ENCODE peak calls at places on chromosomes 5 and 9, in seven cellular contexts. V is GM12865, A is WERI-Rb-1, P is heart right ventricle, K is astrocyte, L is epithelial cell of proximal tubule, Z is cardiac muscle cell. D is an unnamed sample.
A peak's percentile ranks its signal among the peaks of the same experiment; 100 is the strongest.

GRCh38 chr5:62555930-62556329 is 22.7 kb upstream of the LRRC70 start:
- DNase-seq in L (no peak), A (no peak), K (no peak), P (no peak), Z (no peak), V (no peak), D (no peak)

GRCh38 chr9:129823163-129823933 is 588 bp downstream of the TOR1A start:
- DNase-seq in L (no peak), V (peak; percentile 65), K (peak; percentile 29), A (peak; percentile 64), P (no peak), Z (peak; percentile 9), D (no peak)

GRCh38 chr5:175847503-175847902 is 23.9 kb upstream of the CPLX2 start:
- DNase-seq in V (peak; percentile 19), P (no peak), K (no peak), A (peak; percentile 67), Z (peak; percentile 5), L (no peak), D (no peak)

GRCh38 chr5:119355636-119356383 is at the start of gene TNFAIP8:
- DNase-seq in P (peak; percentile 60), L (no peak), V (peak; percentile 87), A (no peak), K (peak; percentile 58), Z (peak; percentile 66), D (no peak)

GRCh38 chr9:105295986-105296385 is 51.5 kb downstream of the SLC44A1 start:
- DNase-seq in V (no peak), L (no peak), P (no peak), A (no peak), Z (no peak), K (no peak), D (no peak)

GRCh38 chr5:72378636-72379289 is 58.6 kb downstream of the PTCD2 start:
- DNase-seq in V (no peak), K (peak; percentile 79), Z (no peak), P (no peak), A (no peak), L (peak; percentile 74), D (peak; percentile 68)

GRCh38 chr5:137097203-137097602 is 401.9 kb downstream of the SPOCK1 start:
- DNase-seq in P (no peak), K (no peak), V (no peak), L (no peak), A (no peak), Z (no peak), D (no peak)

GRCh38 chr5:2755811-2756210 is 4.3 kb upstream of the IRX2 start:
- DNase-seq in Z (peak; percentile 30), K (no peak), L (no peak), A (no peak), V (no peak), P (no peak), D (no peak)

GRCh38 chr5:73957397-73958001 is 331.5 kb downstream of the ARHGEF28 start:
- DNase-seq in Z (no peak), A (no peak), V (no peak), K (peak; percentile 49), P (no peak), L (no peak), D (no peak)

GRCh38 chr5:63959177-63959982 is 2.9 kb downstream of the HTR1A start:
- DNase-seq in V (no peak), K (no peak), L (no peak), A (peak; percentile 92), P (no peak), Z (peak; percentile 90), D (no peak)

GRCh38 chr9:107307331-107307730 is 24.3 kb downstream of the RAD23B start:
- DNase-seq in L (no peak), Z (no peak), P (no peak), V (no peak), K (no peak), A (no peak), D (no peak)

GRCh38 chr9:33162721-33163311 is 4.3 kb downstream of the B4GALT1 start:
- DNase-seq in Z (no peak), K (peak; percentile 54), V (no peak), L (no peak), P (no peak), A (no peak), D (no peak)

GRCh38 chr9:133833388-133834025 is 95.4 kb upstream of the SARDH start:
- DNase-seq in Z (no peak), A (no peak), P (no peak), V (no peak), L (no peak), K (no peak), D (no peak)

GRCh38 chr5:38712416-38712815 is 133.4 kb upstream of the OSMR start:
- DNase-seq in V (no peak), L (no peak), A (no peak), P (no peak), Z (no peak), K (no peak), D (no peak)

GRCh38 chr5:15183520-15183919 is 311.9 kb upstream of the ANKH start:
- DNase-seq in P (no peak), L (no peak), V (no peak), Z (peak; percentile 1), K (no peak), A (peak; percentile 50), D (no peak)

GRCh38 chr5:60494635-60495034 is 205.3 kb downstream of the DEPDC1B start:
- DNase-seq in V (peak; percentile 54), L (no peak), Z (no peak), A (no peak), P (no peak), K (no peak), D (no peak)

GRCh38 chr5:145350501-145350900 is 484.6 kb downstream of the PRELID2 start:
- DNase-seq in Z (no peak), K (peak; percentile 89), P (no peak), V (no peak), A (no peak), L (no peak), D (peak; percentile 34)

GRCh38 chr9:127521919-127522304 is 70.6 kb downstream of the LRSAM1 start:
- DNase-seq in A (no peak), L (no peak), P (peak; percentile 63), K (no peak), Z (no peak), V (no peak), D (no peak)

GRCh38 chr9:78406146-78406545 is 109.2 kb downstream of the PSAT1 start:
- DNase-seq in V (no peak), L (no peak), P (no peak), K (peak; percentile 39), A (no peak), Z (no peak), D (no peak)

GRCh38 chr9:70987986-70988385 is 133.4 kb downstream of the TRPM3 start:
- DNase-seq in V (no peak), K (peak; percentile 64), L (no peak), P (no peak), A (no peak), Z (no peak), D (no peak)

GRCh38 chr9:3434594-3434993 is 91.2 kb downstream of the RFX3 start:
- DNase-seq in V (no peak), L (peak; percentile 47), A (no peak), P (no peak), K (no peak), Z (no peak), D (no peak)

GRCh38 chr5:7886849-7887460 is 18.0 kb downstream of the MTRR start:
- DNase-seq in V (peak; percentile 29), A (no peak), L (no peak), Z (peak; percentile 38), K (peak; percentile 44), P (no peak), D (no peak)

GRCh38 chr5:72607381-72607780 is 100.2 kb upstream of the ZNF366 start:
- DNase-seq in Z (no peak), P (no peak), K (no peak), V (no peak), L (no peak), A (no peak), D (no peak)

DNA sequence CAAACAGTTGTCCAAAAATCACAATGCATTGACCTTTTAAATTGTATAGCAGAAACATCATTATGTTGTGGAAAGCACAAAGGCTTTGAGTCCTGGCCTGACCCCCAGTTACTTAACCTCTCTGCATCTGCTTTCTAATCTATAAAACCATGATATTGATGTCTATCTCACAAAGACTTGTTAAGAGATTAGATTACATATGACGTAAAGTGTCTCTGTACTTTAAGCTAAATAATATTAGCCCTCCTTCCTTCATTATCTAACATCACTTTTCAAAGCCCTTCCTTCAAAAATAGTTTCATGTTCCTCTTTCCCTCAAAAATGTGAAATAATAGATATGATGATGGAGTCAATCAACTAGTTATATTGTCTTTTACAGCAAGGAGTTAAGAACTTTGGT is 3.4 kb downstream of the ADAMTS6 start:
- DNase-seq in Z (no peak), V (no peak), L (no peak), P (no peak), K (no peak), A (no peak), D (no peak)
- H3K4me3 ChIP-seq in Z (no peak overlapping the region), V (no peak overlapping the region), L (no peak overlapping the region), P (no peak overlapping the region), K (peak overlapping the region; percentile 95), A (no peak overlapping the region), D (no peak overlapping the region)

DNA sequence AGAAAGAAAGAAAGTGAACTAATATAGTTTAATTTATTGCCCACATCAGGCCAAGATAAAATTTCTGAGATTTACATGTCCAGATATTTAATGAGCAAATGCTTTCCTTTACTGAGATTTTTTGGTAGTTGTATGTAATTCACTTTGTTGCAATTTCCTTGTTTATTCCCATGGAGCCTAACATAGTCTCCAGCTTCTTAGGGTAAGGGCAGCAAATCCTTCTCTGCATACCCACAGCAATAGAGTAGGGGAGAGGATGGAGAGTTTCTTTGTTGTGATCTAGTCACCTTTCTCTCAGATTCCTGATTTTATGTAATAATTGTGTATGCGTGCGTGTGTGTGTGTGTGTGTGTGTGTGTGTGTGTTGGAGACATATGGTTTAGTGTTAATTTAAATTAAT is 51.6 kb upstream of the DPYSL3 start:
- DNase-seq in L (no peak), V (no peak), P (no peak), K (no peak), Z (no peak), A (no peak), D (no peak)
- H3K4me3 ChIP-seq in L (no peak overlapping the region), V (no peak overlapping the region), P (no peak overlapping the region), K (no peak overlapping the region), Z (no peak overlapping the region), A (no peak overlapping the region), D (no peak overlapping the region)

GRCh38 chr5:115599502-115599901 is 2.8 kb downstream of the TICAM2 start:
- DNase-seq in Z (no peak), P (no peak), L (no peak), K (peak; percentile 23), A (no peak), V (peak; percentile 53), D (peak; percentile 10)

GRCh38 chr5:115601709-115602584 is at the start of gene TICAM2:
- DNase-seq in V (peak; percentile 90), K (peak; percentile 75), P (peak; percentile 65), A (peak; percentile 68), L (no peak), Z (peak; percentile 15), D (no peak)

GRCh38 chr5:115599924-115600323 is 2.4 kb downstream of the TICAM2 start:
- DNase-seq in P (no peak), Z (no peak), A (no peak), K (peak; percentile 25), V (no peak), L (no peak), D (no peak)

GRCh38 chr5:115602585-115603125 is 376 bp upstream of the TICAM2 start:
- DNase-seq in L (no peak), A (peak; percentile 8), P (no peak), Z (no peak), K (peak; percentile 25), V (no peak), D (no peak)

GRCh38 chr5:115600771-115601170 is 1.5 kb downstream of the TICAM2 start:
- DNase-seq in P (no peak), Z (no peak), L (no peak), K (peak; percentile 23), V (no peak), A (no peak), D (no peak)
- H3K4me3 ChIP-seq in P (no peak overlapping the region), Z (no peak overlapping the region), L (peak overlapping the region; percentile 73), K (peak overlapping the region; percentile 90), V (peak overlapping the region; percentile 86), A (no peak overlapping the region), D (no peak overlapping the region)

GRCh38 chr9:136645343-136645902 is 17.3 kb upstream of the EGFL7 start:
- DNase-seq in A (no peak), Z (no peak), K (no peak), P (no peak), V (no peak), L (no peak), D (no peak)
- H3K4me3 ChIP-seq in A (no peak overlapping the region), Z (no peak overlapping the region), K (no peak overlapping the region), P (no peak overlapping the region), V (peak overlapping the region; percentile 50), L (no peak overlapping the region), D (no peak overlapping the region)

D was measured in kidney epithelial cell.